ENCODE peak calls at places on chromosome 9, in six cellular contexts. G is anterior cingulate cortex; P is M059J; X is transverse colon; U is effector memory CD4-positive, alpha-beta T cell; W is stimulated activated CD4-positive, alpha-beta T cell treated with anti-CD3 and anti-CD28 coated beads, Interleukin-2, amount 100 ng/mL, for 24 hours. V is an unnamed sample.

GRCh38 chr9:88532320-88532719 is 2.7 kb upstream of the NXNL2 start:
- DNase-seq in U (no peak), G (no peak), P (peak; percentile 74), X (no peak), W (peak; percentile 14), V (no peak)

GRCh38 chr9:114156658-114157421 is 1.5 kb downstream of the COL27A1 start:
- DNase-seq in W (peak; percentile 38), P (peak; percentile 61), U (no peak), G (peak; percentile 55), X (peak; percentile 27), V (no peak)

GRCh38 chr9:16236326-16236725 is 634.1 kb downstream of the BNC2 start:
- DNase-seq in U (no peak), W (no peak), P (peak; percentile 43), G (no peak), X (no peak), V (no peak)

GRCh38 chr9:29213374-29214161 is 1640.3 kb upstream of the C9orf72 start:
- DNase-seq in G (no peak), X (no peak), P (peak; percentile 17), U (no peak), W (no peak), V (no peak)

GRCh38 chr9:76796296-76796695 is 32.1 kb downstream of the PCA3 start:
- DNase-seq in W (no peak), X (no peak), P (no peak), U (no peak), G (no peak), V (no peak)

GRCh38 chr9:120152295-120152694 is 427.7 kb downstream of the CDK5RAP2 start:
- DNase-seq in P (no peak), W (no peak), G (no peak), U (no peak), X (no peak), V (no peak)

GRCh38 chr9:121637441-121638222 is 13.8 kb upstream of the DAB2IP start:
- DNase-seq in G (no peak), W (no peak), P (peak; percentile 48), U (no peak), X (no peak), V (no peak)

GRCh38 chr9:70553718-70554673 is 139.5 kb upstream of the KLF9 start:
- DNase-seq in U (no peak), G (no peak), P (peak; percentile 95), W (no peak), X (no peak), V (no peak)

GRCh38 chr9:99966720-99967119 is 60.3 kb downstream of the STX17 start:
- DNase-seq in G (no peak), W (no peak), U (no peak), X (no peak), P (peak; percentile 83), V (no peak)

GRCh38 chr9:123569343-123569694 is 213.3 kb downstream of the CRB2 start:
- DNase-seq in G (no peak), U (no peak), P (peak; percentile 45), X (no peak), W (no peak), V (no peak)

GRCh38 chr9:76687861-76688374 is 76.3 kb upstream of the PCA3 start:
- DNase-seq in W (no peak), P (peak; percentile 99), G (no peak), X (no peak), U (no peak), V (no peak)

GRCh38 chr9:93600504-93600903 is 24.1 kb downstream of the PHF2 start:
- DNase-seq in G (no peak), U (no peak), P (no peak), X (peak; percentile 69), W (no peak), V (no peak)

GRCh38 chr9:134298000-134298399 is 28.3 kb upstream of the RXRA start:
- DNase-seq in W (no peak), P (no peak), G (no peak), U (no peak), X (no peak), V (no peak)

GRCh38 chr9:2570615-2571479 is 50.7 kb upstream of the VLDLR start:
- DNase-seq in G (no peak), X (peak; percentile 95), W (peak; percentile 34), P (peak; percentile 99), U (no peak), V (no peak)

V was measured in T-helper 22 cell.